ENCODE peak calls at places on chromosomes 16 and 17, in eight cellular contexts. One of them, this sample, is unnamed. For H3K4me1, the result is how much of the 10 kb centered on the place peaks cover.

GRCh38 chr16:8962393-8963009 is 1.2 kb downstream of the USP7 start:
- DNase-seq in prostate gland: no peak
- DNase-seq in Panc1: no peak
- DNase-seq in IMR-90: no peak
- DNase-seq in thoracic aorta: no peak
- DNase-seq in heart left ventricle: no peak
- DNase-seq in A549: no peak
- DNase-seq in astrocyte: no peak
- DNase-seq in this sample: no peak

GRCh38 chr17:53627511-53627910 is 195.2 kb upstream of the KIF2B start:
- DNase-seq in prostate gland: no peak
- DNase-seq in Panc1: no peak
- DNase-seq in IMR-90: peak
- DNase-seq in thoracic aorta: no peak
- DNase-seq in heart left ventricle: no peak
- DNase-seq in A549: peak
- DNase-seq in astrocyte: peak
- DNase-seq in this sample: no peak

GRCh38 chr17:4833941-4834501 is 881 bp downstream of the MINK1 start:
- DNase-seq in prostate gland: no peak
- DNase-seq in Panc1: no peak
- DNase-seq in IMR-90: peak
- DNase-seq in thoracic aorta: no peak
- DNase-seq in heart left ventricle: no peak
- DNase-seq in A549: no peak
- DNase-seq in astrocyte: peak
- DNase-seq in this sample: no peak

GRCh38 chr17:51745993-51746392 is 412.5 kb downstream of the CA10 start:
- DNase-seq in prostate gland: no peak
- DNase-seq in Panc1: no peak
- DNase-seq in IMR-90: no peak
- DNase-seq in thoracic aorta: no peak
- DNase-seq in heart left ventricle: no peak
- DNase-seq in A549: no peak
- DNase-seq in astrocyte: no peak
- DNase-seq in this sample: peak

GRCh38 chr17:10613775-10614513 is 43.2 kb downstream of the MYH3 start:
- DNase-seq in prostate gland: no peak
- DNase-seq in Panc1: no peak
- DNase-seq in IMR-90: peak
- DNase-seq in thoracic aorta: no peak
- DNase-seq in heart left ventricle: no peak
- DNase-seq in A549: no peak
- DNase-seq in astrocyte: no peak
- DNase-seq in this sample: no peak

GRCh38 chr17:238071-238963 is 56.9 kb upstream of the DOC2B start:
- DNase-seq in prostate gland: no peak
- DNase-seq in Panc1: no peak
- DNase-seq in IMR-90: no peak
- DNase-seq in thoracic aorta: no peak
- DNase-seq in heart left ventricle: peak
- DNase-seq in A549: no peak
- DNase-seq in astrocyte: no peak
- DNase-seq in this sample: no peak

GRCh38 chr16:44655-45054 is 8.8 kb downstream of the POLR3K start:
- DNase-seq in prostate gland: no peak
- DNase-seq in Panc1: no peak
- DNase-seq in IMR-90: no peak
- DNase-seq in thoracic aorta: no peak
- DNase-seq in heart left ventricle: no peak
- DNase-seq in A549: no peak
- DNase-seq in astrocyte: no peak
- DNase-seq in this sample: no peak

GRCh38 chr17:48374650-48375230 is 55.3 kb downstream of the SKAP1 start:
- DNase-seq in prostate gland: no peak
- DNase-seq in Panc1: no peak
- DNase-seq in IMR-90: no peak
- DNase-seq in thoracic aorta: no peak
- DNase-seq in heart left ventricle: no peak
- DNase-seq in A549: peak
- DNase-seq in astrocyte: no peak
- DNase-seq in this sample: peak

GRCh38 chr17:45906237-45906636 is 11.9 kb downstream of the MAPT start:
- DNase-seq in prostate gland: no peak
- DNase-seq in Panc1: no peak
- DNase-seq in IMR-90: no peak
- DNase-seq in thoracic aorta: no peak
- DNase-seq in heart left ventricle: no peak
- DNase-seq in A549: no peak
- DNase-seq in astrocyte: no peak
- DNase-seq in this sample: no peak

GRCh38 chr16:19167710-19168172 is 299 bp upstream of the SYT17 start:
- DNase-seq in prostate gland: peak
- DNase-seq in Panc1: no peak
- DNase-seq in IMR-90: peak
- DNase-seq in thoracic aorta: no peak
- DNase-seq in heart left ventricle: peak
- DNase-seq in A549: peak
- DNase-seq in astrocyte: peak
- DNase-seq in this sample: peak

GRCh38 chr16:89863741-89864391 is 9.5 kb upstream of the TCF25 start:
- DNase-seq in prostate gland: no peak
- DNase-seq in Panc1: no peak
- DNase-seq in IMR-90: peak
- DNase-seq in thoracic aorta: no peak
- DNase-seq in heart left ventricle: peak
- DNase-seq in A549: no peak
- DNase-seq in astrocyte: peak
- DNase-seq in this sample: no peak

GRCh38 chr17:12850996-12851395 is 61.7 kb downstream of the ARHGAP44 start:
- DNase-seq in prostate gland: no peak
- DNase-seq in Panc1: no peak
- DNase-seq in IMR-90: no peak
- DNase-seq in thoracic aorta: no peak
- DNase-seq in heart left ventricle: no peak
- DNase-seq in A549: no peak
- DNase-seq in astrocyte: no peak
- DNase-seq in this sample: no peak

GRCh38 chr16:20610892-20611349 is 34.8 kb upstream of the ACSM2B start:
- DNase-seq in prostate gland: no peak
- DNase-seq in Panc1: no peak
- DNase-seq in IMR-90: no peak
- DNase-seq in thoracic aorta: no peak
- DNase-seq in heart left ventricle: peak
- DNase-seq in A549: no peak
- DNase-seq in astrocyte: no peak
- DNase-seq in this sample: no peak

GRCh38 chr16:11168386-11169065 is 87.5 kb downstream of the SOCS1 start:
- DNase-seq in prostate gland: no peak
- DNase-seq in Panc1: no peak
- DNase-seq in IMR-90: peak
- DNase-seq in thoracic aorta: no peak
- DNase-seq in heart left ventricle: peak
- DNase-seq in A549: no peak
- DNase-seq in astrocyte: no peak
- DNase-seq in this sample: no peak

GRCh38 chr17:1627987-1628855 is at the start of gene SLC43A2:
- DNase-seq in prostate gland: peak
- DNase-seq in Panc1: no peak
- DNase-seq in IMR-90: peak
- DNase-seq in thoracic aorta: no peak
- DNase-seq in heart left ventricle: peak
- DNase-seq in A549: peak
- DNase-seq in astrocyte: peak
- DNase-seq in this sample: peak

GRCh38 chr17:69669441-69670178 is 255.1 kb downstream of the MAP2K6 start:
- DNase-seq in prostate gland: peak
- DNase-seq in Panc1: no peak
- DNase-seq in IMR-90: peak
- DNase-seq in thoracic aorta: no peak
- DNase-seq in heart left ventricle: no peak
- DNase-seq in A549: no peak
- DNase-seq in astrocyte: peak
- DNase-seq in this sample: no peak

GRCh38 chr17:55444471-55445441 is 23.1 kb upstream of the MMD start:
- DNase-seq in prostate gland: no peak
- DNase-seq in Panc1: no peak
- DNase-seq in IMR-90: peak
- DNase-seq in thoracic aorta: no peak
- DNase-seq in heart left ventricle: no peak
- DNase-seq in A549: no peak
- DNase-seq in astrocyte: no peak
- DNase-seq in this sample: no peak

GRCh38 chr16:59683709-59684108 is 949.6 kb upstream of the GOT2 start:
- DNase-seq in prostate gland: no peak
- DNase-seq in Panc1: no peak
- DNase-seq in IMR-90: no peak
- DNase-seq in thoracic aorta: no peak
- DNase-seq in heart left ventricle: no peak
- DNase-seq in A549: no peak
- DNase-seq in astrocyte: no peak
- DNase-seq in this sample: no peak

DNA sequence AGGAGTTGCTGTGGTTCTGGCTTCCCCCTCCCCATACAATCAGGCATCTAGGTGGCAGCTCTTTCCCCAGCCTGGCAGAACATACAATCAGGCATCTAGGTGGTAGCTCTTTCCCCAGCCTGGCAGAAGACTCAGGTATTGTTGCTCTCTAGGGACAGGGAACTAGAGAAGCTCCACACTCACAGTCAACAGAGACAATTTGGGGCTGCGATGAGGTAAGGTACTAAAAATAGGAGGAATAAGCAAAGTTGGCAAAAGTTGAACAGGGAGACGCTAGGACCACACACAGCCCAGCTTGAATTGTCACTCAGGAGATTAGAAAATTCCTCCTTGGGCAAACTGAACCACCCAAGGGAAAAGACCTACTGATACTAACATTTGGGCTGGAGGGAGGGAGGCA is 315.5 kb upstream of the CDH5 start:
- DNase-seq in prostate gland: no peak
- DNase-seq in Panc1: no peak
- DNase-seq in IMR-90: no peak
- DNase-seq in thoracic aorta: no peak
- DNase-seq in heart left ventricle: no peak
- DNase-seq in A549: no peak
- DNase-seq in astrocyte: no peak
- DNase-seq in this sample: no peak
- TF ChIP-seq CTCF in prostate gland: no peak
- TF ChIP-seq CTCF in Panc1: no peak
- TF ChIP-seq CTCF in IMR-90: no peak
- TF ChIP-seq CTCF in thoracic aorta: no peak
- TF ChIP-seq CTCF in heart left ventricle: no peak
- TF ChIP-seq CTCF in A549: no peak
- TF ChIP-seq CTCF in astrocyte: no peak
- TF ChIP-seq CTCF in this sample: no peak

GRCh38 chr16:87822002-87822390 is 47.3 kb downstream of the SLC7A5 start:
- DNase-seq in prostate gland: no peak
- DNase-seq in Panc1: no peak
- DNase-seq in IMR-90: no peak
- DNase-seq in thoracic aorta: no peak
- DNase-seq in heart left ventricle: no peak
- DNase-seq in A549: no peak
- DNase-seq in astrocyte: no peak
- DNase-seq in this sample: peak

GRCh38 chr16:87822571-87822970 is 46.7 kb downstream of the SLC7A5 start:
- DNase-seq in prostate gland: no peak
- DNase-seq in Panc1: no peak
- DNase-seq in IMR-90: no peak
- DNase-seq in thoracic aorta: no peak
- DNase-seq in heart left ventricle: no peak
- DNase-seq in A549: no peak
- DNase-seq in astrocyte: no peak
- DNase-seq in this sample: peak

GRCh38 chr16:87824991-87825841 is 44.1 kb downstream of the SLC7A5 start:
- DNase-seq in prostate gland: no peak
- DNase-seq in Panc1: no peak
- DNase-seq in IMR-90: no peak
- DNase-seq in thoracic aorta: no peak
- DNase-seq in heart left ventricle: no peak
- DNase-seq in A549: no peak
- DNase-seq in astrocyte: no peak
- DNase-seq in this sample: no peak

GRCh38 chr16:87823146-87823929 is 46.0 kb downstream of the SLC7A5 start:
- DNase-seq in prostate gland: no peak
- DNase-seq in Panc1: no peak
- DNase-seq in IMR-90: no peak
- DNase-seq in thoracic aorta: no peak
- DNase-seq in heart left ventricle: no peak
- DNase-seq in A549: no peak
- DNase-seq in astrocyte: no peak
- DNase-seq in this sample: peak

GRCh38 chr16:87824016-87824990 is 45.0 kb downstream of the SLC7A5 start:
- DNase-seq in prostate gland: no peak
- DNase-seq in Panc1: no peak
- DNase-seq in IMR-90: no peak
- DNase-seq in thoracic aorta: no peak
- DNase-seq in heart left ventricle: no peak
- DNase-seq in A549: no peak
- DNase-seq in astrocyte: no peak
- DNase-seq in this sample: peak
- H3K4me1 ChIP-seq in prostate gland: under half
- H3K4me1 ChIP-seq in Panc1: under half
- H3K4me1 ChIP-seq in IMR-90: under half
- H3K4me1 ChIP-seq in thoracic aorta: under half
- H3K4me1 ChIP-seq in heart left ventricle: under half
- H3K4me1 ChIP-seq in A549: half or more
- H3K4me1 ChIP-seq in astrocyte: under half
- H3K4me1 ChIP-seq in this sample: under half

DNA sequence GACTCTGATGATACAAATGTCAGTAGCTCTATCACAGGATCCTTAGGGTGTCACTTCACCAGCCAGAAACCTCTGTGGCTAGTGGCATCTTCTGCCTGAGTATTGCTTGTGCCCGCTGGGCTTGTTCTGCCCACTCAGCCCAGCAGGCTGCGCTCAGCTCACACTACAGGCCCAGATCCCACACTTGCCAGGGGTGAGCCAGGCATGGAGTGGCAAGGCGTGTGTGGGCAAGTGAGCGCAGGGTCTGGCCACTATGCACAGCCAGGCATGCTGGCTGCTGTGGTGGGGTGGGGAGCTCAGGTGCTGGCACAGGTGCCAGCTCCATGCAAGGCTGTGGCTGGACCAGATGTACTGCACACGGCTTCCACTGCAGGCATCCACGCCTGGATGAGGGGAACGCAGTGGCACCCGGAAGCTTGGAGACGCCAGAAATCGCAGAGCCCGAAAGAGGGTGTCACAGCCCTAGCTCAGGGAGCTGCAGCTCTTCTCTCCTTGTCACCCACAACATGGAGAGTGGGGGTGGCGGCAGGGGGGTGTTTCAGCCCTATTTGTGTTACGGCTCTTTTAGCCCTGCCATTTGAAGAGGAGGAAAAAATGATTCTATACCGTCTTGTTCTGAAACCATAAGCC is 10.2 kb downstream of the CFAP97D1 start:
- DNase-seq in prostate gland: peak
- DNase-seq in Panc1: no peak
- DNase-seq in IMR-90: no peak
- DNase-seq in thoracic aorta: no peak
- DNase-seq in heart left ventricle: no peak
- DNase-seq in A549: no peak
- DNase-seq in astrocyte: no peak
- DNase-seq in this sample: no peak
- H3K4me3 ChIP-seq in prostate gland: no peak
- H3K4me3 ChIP-seq in Panc1: no peak
- H3K4me3 ChIP-seq in IMR-90: no peak
- H3K4me3 ChIP-seq in thoracic aorta: no peak
- H3K4me3 ChIP-seq in heart left ventricle: no peak
- H3K4me3 ChIP-seq in A549: no peak
- H3K4me3 ChIP-seq in astrocyte: no peak
- H3K4me3 ChIP-seq in this sample: no peak

GRCh38 chr16:3625911-3626732 is 14.7 kb upstream of the SLX4 start:
- DNase-seq in prostate gland: no peak
- DNase-seq in Panc1: no peak
- DNase-seq in IMR-90: no peak
- DNase-seq in thoracic aorta: no peak
- DNase-seq in heart left ventricle: no peak
- DNase-seq in A549: no peak
- DNase-seq in astrocyte: peak
- DNase-seq in this sample: no peak
- TF ChIP-seq CTCF in prostate gland: no peak
- TF ChIP-seq CTCF in Panc1: no peak
- TF ChIP-seq CTCF in IMR-90: no peak
- TF ChIP-seq CTCF in thoracic aorta: no peak
- TF ChIP-seq CTCF in heart left ventricle: no peak
- TF ChIP-seq CTCF in A549: no peak
- TF ChIP-seq CTCF in astrocyte: no peak
- TF ChIP-seq CTCF in this sample: no peak

This sample was measured in BE2C.